ENCODE peak calls at places on chromosomes 16 and 17, in seven cellular contexts. P is T-helper 17 cell; L is NAMALWA; A is activated naive CD8-positive, alpha-beta T cell treated with anti-CD3 and anti-CD28 coated beads for 36 hours; T is stimulated activated naive CD4-positive, alpha-beta T cell; R is GM23248; C is CD14-positive monocyte. I is an unnamed sample.

GRCh38 chr17:74049167-74049797 is 154.2 kb upstream of the RPL38 start:
- DNase-seq in P (no peak), L (no peak), A (no peak), T (no peak), R (no peak), C (no peak), I (no peak)

GRCh38 chr16:17171250-17172143 is 299.3 kb downstream of the XYLT1 start:
- DNase-seq in P (no peak), L (no peak), A (no peak), T (no peak), R (no peak), C (peak), I (no peak)

GRCh38 chr17:4167786-4168185 is 24.8 kb downstream of the CYB5D2 start:
- DNase-seq in P (no peak), L (no peak), A (no peak), T (peak), R (no peak), C (peak), I (no peak)

GRCh38 chr16:73996624-73997339 is 299.8 kb upstream of the PSMD7 start:
- DNase-seq in P (no peak), L (no peak), A (no peak), T (no peak), R (no peak), C (no peak), I (no peak)

GRCh38 chr17:20256144-20256543 is 211.2 kb downstream of the LGALS9B start:
- DNase-seq in P (no peak), L (no peak), A (no peak), T (no peak), R (no peak), C (no peak), I (no peak)

GRCh38 chr17:36524428-36524876 is 10.2 kb downstream of the MYO19 start:
- DNase-seq in P (no peak), L (no peak), A (no peak), T (no peak), R (peak), C (peak), I (no peak)

GRCh38 chr16:50272111-50272571 is 5.8 kb downstream of the ADCY7 start:
- DNase-seq in P (no peak), L (no peak), A (no peak), T (no peak), R (peak), C (peak), I (no peak)

GRCh38 chr17:71975998-71976649 is 144.7 kb upstream of the SOX9 start:
- DNase-seq in P (no peak), L (no peak), A (no peak), T (no peak), R (peak), C (no peak), I (no peak)

GRCh38 chr17:32487460-32488176 is 825 bp downstream of the CDK5R1 start:
- DNase-seq in P (no peak), L (no peak), A (peak), T (no peak), R (peak), C (no peak), I (peak)

GRCh38 chr17:77510133-77510796 is 369.5 kb downstream of the SEC14L1 start:
- DNase-seq in P (no peak), L (no peak), A (no peak), T (no peak), R (no peak), C (peak), I (no peak)

GRCh38 chr16:30458561-30459394 is 13.1 kb upstream of the SEPHS2 start:
- DNase-seq in P (peak), L (peak), A (peak), T (peak), R (no peak), C (peak), I (peak)

GRCh38 chr16:71974068-71974818 is 26.0 kb downstream of the PKD1L3 start:
- DNase-seq in P (no peak), L (no peak), A (no peak), T (no peak), R (no peak), C (no peak), I (no peak)

GRCh38 chr16:23952128-23953041 is 116.6 kb downstream of the PRKCB start:
- DNase-seq in P (no peak), L (no peak), A (peak), T (no peak), R (no peak), C (peak), I (no peak)

GRCh38 chr16:77613115-77613514 is 109.2 kb upstream of the NUDT7 start:
- DNase-seq in P (no peak), L (no peak), A (no peak), T (no peak), R (peak), C (no peak), I (no peak)

GRCh38 chr17:60720763-60721531 is 43.3 kb downstream of the BCAS3 start:
- DNase-seq in P (no peak), L (peak), A (peak), T (peak), R (peak), C (no peak), I (peak)

GRCh38 chr17:81961554-81962498 is 839 bp upstream of the NOTUM start:
- DNase-seq in P (no peak), L (no peak), A (no peak), T (no peak), R (no peak), C (no peak), I (no peak)

GRCh38 chr16:29304251-29304900 is 102.1 kb downstream of the NPIPB11 start:
- DNase-seq in P (no peak), L (no peak), A (no peak), T (no peak), R (no peak), C (no peak), I (no peak)

GRCh38 chr16:23186171-23186570 is 3.6 kb downstream of the SCNN1G start:
- DNase-seq in P (no peak), L (no peak), A (no peak), T (no peak), R (no peak), C (no peak), I (no peak)

GRCh38 chr16:1542166-1542500 is 8.7 kb downstream of the TMEM204 start:
- DNase-seq in P (no peak), L (no peak), A (no peak), T (no peak), R (no peak), C (no peak), I (no peak)

GRCh38 chr17:57332501-57332900 is 76.2 kb downstream of the MSI2 start:
- DNase-seq in P (no peak), L (no peak), A (no peak), T (no peak), R (no peak), C (no peak), I (no peak)

GRCh38 chr17:74449773-74450172 is 16.7 kb upstream of the CD300A start:
- DNase-seq in P (no peak), L (no peak), A (no peak), T (no peak), R (no peak), C (no peak), I (no peak)

GRCh38 chr17:37405955-37406634 is 541 bp downstream of the ACACA start:
- DNase-seq in P (no peak), L (peak), A (no peak), T (no peak), R (peak), C (no peak), I (no peak)

GRCh38 chr17:65564793-65565192 is 3.3 kb upstream of the AXIN2 start:
- DNase-seq in P (no peak), L (no peak), A (no peak), T (no peak), R (no peak), C (no peak), I (no peak)

GRCh38 chr16:87734644-87735043 is 31.1 kb downstream of the KLHDC4 start:
- DNase-seq in P (no peak), L (no peak), A (no peak), T (no peak), R (no peak), C (no peak), I (no peak)

GRCh38 chr17:80116276-80116922 is 15.0 kb downstream of the GAA start:
- DNase-seq in P (no peak), L (no peak), A (no peak), T (no peak), R (no peak), C (no peak), I (no peak)

GRCh38 chr17:27630607-27631408 is at the start of gene LGALS9:
- DNase-seq in P (no peak), L (no peak), A (peak), T (peak), R (peak), C (peak), I (peak)

GRCh38 chr16:51236583-51236982 is 85.5 kb upstream of the SALL1 start:
- DNase-seq in P (no peak), L (no peak), A (no peak), T (no peak), R (no peak), C (no peak), I (no peak)

GRCh38 chr17:82985973-82986372 is 93.4 kb upstream of the METRNL start:
- DNase-seq in P (peak), L (no peak), A (peak), T (peak), R (peak), C (no peak), I (peak)

GRCh38 chr17:60139438-60140285 is 10.1 kb upstream of the CA4 start:
- DNase-seq in P (peak), L (no peak), A (peak), T (peak), R (peak), C (peak), I (peak)

GRCh38 chr16:19375561-19376158 is 42.0 kb upstream of the TMC5 start:
- DNase-seq in P (no peak), L (peak), A (peak), T (no peak), R (peak), C (no peak), I (no peak)

GRCh38 chr17:50659220-50659619 is 24.5 kb downstream of the ABCC3 start:
- DNase-seq in P (no peak), L (no peak), A (no peak), T (no peak), R (no peak), C (no peak), I (no peak)

GRCh38 chr17:32546031-32546444 is 59.2 kb downstream of the CDK5R1 start:
- DNase-seq in P (no peak), L (no peak), A (no peak), T (no peak), R (no peak), C (no peak), I (no peak)

GRCh38 chr17:73706858-73707257 is 62.6 kb upstream of the SDK2 start:
- DNase-seq in P (no peak), L (no peak), A (no peak), T (no peak), R (no peak), C (no peak), I (no peak)

GRCh38 chr17:64423881-64424280 is 25.0 kb upstream of the MILR1 start:
- DNase-seq in P (no peak), L (no peak), A (no peak), T (no peak), R (peak), C (no peak), I (no peak)

GRCh38 chr17:68854509-68854908 is 100.7 kb downstream of the ABCA8 start:
- DNase-seq in P (no peak), L (no peak), A (no peak), T (no peak), R (no peak), C (no peak), I (no peak)

GRCh38 chr17:2262146-2262587 is 41.4 kb downstream of the SMG6 start:
- DNase-seq in P (no peak), L (no peak), A (no peak), T (no peak), R (peak), C (no peak), I (no peak)

GRCh38 chr16:14028207-14028606 is 42.9 kb upstream of the MRTFB start:
- DNase-seq in P (no peak), L (no peak), A (no peak), T (no peak), R (no peak), C (no peak), I (no peak)

GRCh38 chr16:14020141-14020540 is 51.0 kb upstream of the MRTFB start:
- DNase-seq in P (no peak), L (no peak), A (no peak), T (no peak), R (no peak), C (no peak), I (no peak)